ENCODE peak calls at places on chromosomes 3 and 15, in six cellular contexts. X is keratinocyte, F is PC-3, Y is right atrium auricular region, O is IMR-90, Z is dorsolateral prefrontal cortex. M is an unnamed sample.

GRCh38 chr3:180264479-180264878 is 227.7 kb upstream of the PEX5L start:
- DNase-seq in X (no peak), F (no peak), Y (no peak), O (no peak), Z (no peak), M (no peak)

GRCh38 chr3:196754215-196754937 is 14.7 kb downstream of the PAK2 start:
- DNase-seq in X (no peak), F (no peak), Y (no peak), O (no peak), Z (no peak), M (no peak)

GRCh38 chr3:13886593-13887129 is 6.8 kb upstream of the WNT7A start:
- DNase-seq in X (no peak), F (no peak), Y (peak; percentile 36), O (no peak), Z (no peak), M (peak; percentile 67)

GRCh38 chr3:11712646-11713045 is 68.9 kb upstream of the VGLL4 start:
- DNase-seq in X (no peak), F (no peak), Y (no peak), O (no peak), Z (no peak), M (no peak)

GRCh38 chr3:194775731-194776130 is 90.0 kb downstream of the FAM43A start:
- DNase-seq in X (no peak), F (no peak), Y (peak; percentile 44), O (no peak), Z (no peak), M (no peak)

GRCh38 chr3:9945358-9945757 is 6.8 kb downstream of the PRRT3 start:
- DNase-seq in X (no peak), F (no peak), Y (no peak), O (no peak), Z (no peak), M (no peak)

GRCh38 chr3:22159004-22159695 is 408.1 kb upstream of the ZNF385D start:
- DNase-seq in X (no peak), F (peak; percentile 89), Y (no peak), O (no peak), Z (no peak), M (no peak)

GRCh38 chr3:32991781-32992180 is 40.3 kb downstream of the CCR4 start:
- DNase-seq in X (no peak), F (no peak), Y (no peak), O (no peak), Z (no peak), M (no peak)

GRCh38 chr3:195164573-195165263 is 106.2 kb downstream of the XXYLT1 start:
- DNase-seq in X (no peak), F (no peak), Y (no peak), O (no peak), Z (no peak), M (no peak)

GRCh38 chr3:127953092-127953491 is 38.1 kb downstream of the KBTBD12 start:
- DNase-seq in X (no peak), F (no peak), Y (no peak), O (peak; percentile 29), Z (no peak), M (no peak)

GRCh38 chr15:23565395-23566069 is at the start of gene MKRN3:
- DNase-seq in X (no peak), F (no peak), Y (no peak), O (peak; percentile 7), Z (no peak), M (no peak)

GRCh38 chr15:95604634-95605036 is 725.9 kb upstream of the NR2F2 start:
- DNase-seq in X (no peak), F (peak; percentile 86), Y (no peak), O (peak; percentile 94), Z (no peak), M (no peak)

GRCh38 chr3:194537732-194538247 is 51.0 kb upstream of the ATP13A3 start:
- DNase-seq in X (no peak), F (peak; percentile 93), Y (no peak), O (peak; percentile 87), Z (no peak), M (no peak)

GRCh38 chr15:25787855-25788521 is 75.1 kb downstream of the ATP10A start:
- DNase-seq in X (no peak), F (peak; percentile 20), Y (peak; percentile 78), O (peak; percentile 63), Z (no peak), M (no peak)
- H3K27ac ChIP-seq in X (no peak overlapping the region), F (no peak overlapping the region), Y (peak overlapping the region; percentile 39), O (no peak overlapping the region), Z (no peak overlapping the region), M (peak overlapping the region; percentile 92)

GRCh38 chr15:52783191-52783829 is 6.8 kb downstream of the ONECUT1 start:
- DNase-seq in X (no peak), F (no peak), Y (no peak), O (no peak), Z (no peak), M (no peak)
- H3K4me3 ChIP-seq in X (no peak overlapping the region), F (no peak overlapping the region), Y (no peak overlapping the region), O (no peak overlapping the region), Z (no peak overlapping the region), M (peak overlapping the region; percentile 29)

DNA sequence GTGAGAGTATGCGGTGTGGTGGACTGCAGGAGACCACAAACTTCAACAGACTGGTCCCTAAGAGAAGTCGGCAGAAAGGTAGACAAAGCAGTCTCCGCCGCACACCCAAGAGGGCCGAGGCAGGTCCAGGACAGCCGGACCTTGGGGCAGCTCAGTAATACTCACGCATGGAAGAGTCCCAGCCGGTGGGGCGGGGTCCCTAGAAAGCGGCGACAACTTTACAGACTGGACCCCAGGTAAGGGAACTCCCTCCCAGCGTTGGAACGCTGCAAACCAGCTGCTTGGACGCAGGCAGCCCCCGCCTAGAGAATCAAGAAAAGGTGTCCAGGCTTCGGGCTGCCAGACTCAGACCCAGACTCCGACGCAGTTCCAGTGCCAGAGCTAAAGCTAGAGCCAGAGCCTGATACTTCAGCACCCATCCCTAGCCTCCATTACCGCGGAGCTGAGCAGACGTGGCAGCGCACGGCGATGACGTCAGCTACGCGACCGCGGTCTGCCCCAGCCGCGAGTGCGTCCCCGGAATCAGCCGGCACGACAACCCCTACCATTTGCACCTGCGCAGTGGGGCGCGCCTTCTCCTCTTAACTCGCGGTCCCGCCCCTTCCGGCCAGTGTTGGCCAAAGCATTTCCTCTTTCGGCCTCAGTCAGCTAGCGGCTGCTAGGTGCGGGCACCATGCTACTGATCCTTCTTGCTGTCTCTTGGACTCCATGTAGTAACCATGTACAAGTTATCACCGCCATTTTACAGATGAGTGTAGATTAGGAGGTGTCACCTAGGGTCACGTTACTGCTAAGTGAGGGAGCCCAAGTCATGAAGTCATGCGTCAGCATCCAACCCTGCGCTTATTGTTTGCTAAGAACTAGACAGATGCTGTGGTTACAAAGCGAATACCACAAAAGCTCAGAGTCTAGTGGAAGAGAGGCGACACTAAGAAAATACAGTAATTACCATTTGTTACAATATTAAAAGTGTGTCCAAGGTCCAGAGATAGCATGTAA is at the start of gene TMEM39A:
- DNase-seq in X (peak; percentile 62), F (peak; percentile 99), Y (peak; percentile 100), O (peak; percentile 98), Z (peak; percentile 100), M (peak; percentile 99)
- TF ChIP-seq CTCF in X (peak; percentile 3), F (no peak), Y (peak; percentile 24), O (peak; percentile 18), Z (peak; percentile 51), M (no peak)

GRCh38 chr3:35505181-35505580 is 134.1 kb upstream of the ARPP21 start:
- DNase-seq in X (no peak), F (no peak), Y (no peak), O (no peak), Z (no peak), M (no peak)
- H3K27ac ChIP-seq in X (no peak overlapping the region), F (no peak overlapping the region), Y (no peak overlapping the region), O (no peak overlapping the region), Z (no peak overlapping the region), M (no peak overlapping the region)

GRCh38 chr3:190722181-190722905 is 140.2 kb downstream of the GMNC start:
- DNase-seq in X (no peak), F (no peak), Y (no peak), O (peak; percentile 33), Z (no peak), M (no peak)

GRCh38 chr3:190718097-190718496 is 144.4 kb downstream of the GMNC start:
- DNase-seq in X (no peak), F (no peak), Y (no peak), O (no peak), Z (no peak), M (no peak)

GRCh38 chr3:190721330-190721729 is 141.2 kb downstream of the GMNC start:
- DNase-seq in X (no peak), F (no peak), Y (no peak), O (no peak), Z (no peak), M (no peak)

GRCh38 chr3:190716961-190717360 is 145.5 kb downstream of the GMNC start:
- DNase-seq in X (no peak), F (no peak), Y (no peak), O (no peak), Z (no peak), M (no peak)

DNA sequence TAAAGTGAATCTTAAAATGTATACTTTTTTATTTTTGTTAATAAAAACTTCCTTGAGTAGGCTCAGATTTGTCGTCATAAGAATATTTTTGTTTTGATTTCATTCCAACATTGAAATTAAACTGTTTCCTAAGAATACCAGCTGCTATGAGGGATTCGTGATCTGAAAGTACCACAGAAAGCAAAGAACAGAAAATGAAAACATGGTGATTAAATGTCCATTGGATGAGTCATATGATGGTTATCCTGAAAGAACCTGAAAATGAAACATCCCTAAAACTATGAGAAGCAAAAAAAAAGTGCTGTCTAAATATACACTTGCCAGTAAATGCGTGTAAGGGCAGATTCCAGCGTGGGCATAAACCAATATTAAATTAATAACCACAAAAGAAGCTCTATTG is 143.8 kb downstream of the GMNC start:
- DNase-seq in X (no peak), F (peak; percentile 42), Y (no peak), O (peak; percentile 89), Z (no peak), M (no peak)
- H3K4me3 ChIP-seq in X (no peak overlapping the region), F (no peak overlapping the region), Y (no peak overlapping the region), O (no peak overlapping the region), Z (no peak overlapping the region), M (peak overlapping the region; percentile 5)

DNA sequence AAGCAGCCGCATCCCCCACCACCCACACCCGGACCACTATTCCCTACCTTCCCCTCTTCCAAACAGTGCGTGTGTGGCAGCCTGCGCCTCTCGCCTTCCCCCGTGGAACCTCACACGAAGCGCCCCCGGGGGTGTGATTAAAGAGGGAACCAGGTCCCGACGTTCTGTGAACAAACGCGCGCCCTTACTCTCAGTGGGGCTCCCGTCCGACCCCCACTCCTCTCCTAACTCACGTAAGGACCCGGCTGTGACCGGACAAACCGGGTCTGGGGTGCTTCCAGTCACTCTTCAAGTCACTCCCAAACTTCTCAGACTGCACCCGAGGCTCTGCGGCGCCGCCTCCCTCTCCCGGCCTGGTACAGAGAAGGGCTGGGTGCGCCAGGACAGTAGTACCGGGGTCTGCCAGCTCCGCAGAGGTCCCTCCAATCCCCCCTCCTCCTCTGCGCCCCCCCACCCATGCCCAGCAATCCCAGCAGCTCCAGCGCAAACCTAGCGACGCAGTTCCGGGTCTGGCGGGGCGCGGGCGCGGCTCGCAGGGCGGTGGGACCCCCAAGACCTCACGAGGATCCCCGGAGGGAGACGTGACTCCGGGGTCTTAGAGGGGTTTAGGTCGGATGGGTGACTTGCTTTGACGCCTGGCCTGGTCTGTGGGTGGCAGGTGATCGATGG is 574 bp downstream of the DUOXA1 start:
- DNase-seq in X (no peak), F (no peak), Y (no peak), O (no peak), Z (no peak), M (no peak)
- TF ChIP-seq CTCF in X (no peak), F (no peak), Y (no peak), O (no peak), Z (no peak), M (no peak)

GRCh38 chr3:74751775-74752174 is 137.3 kb upstream of the CNTN3 start:
- DNase-seq in X (no peak), F (no peak), Y (no peak), O (no peak), Z (no peak), M (no peak)
- H3K27ac ChIP-seq in X (no peak overlapping the region), F (no peak overlapping the region), Y (no peak overlapping the region), O (no peak overlapping the region), Z (no peak overlapping the region), M (no peak overlapping the region)

M was measured in coronary artery.